ENCODE peak calls at places on chromosome 19, in six cellular contexts. One of them, this sample, is unnamed.

GRCh38 chr19:49896863-49897621 is at the start of gene IL4I1:
- DNase-seq in SK-N-SH: no peak
- DNase-seq in H1: no peak
- DNase-seq in HepG2: no peak
- DNase-seq in K562: no peak
- DNase-seq in GM12878: peak; percentile 96
- DNase-seq in this sample: peak; percentile 29

GRCh38 chr19:42985588-42985987 is 40.7 kb downstream of the PSG11 start:
- DNase-seq in GM12878: no peak
- DNase-seq in HepG2: no peak
- DNase-seq in SK-N-SH: no peak
- DNase-seq in K562: no peak
- DNase-seq in H1: no peak
- DNase-seq in this sample: no peak

GRCh38 chr19:20664917-20665781 is 3.8 kb upstream of the ZNF626 start:
- DNase-seq in HepG2: peak; percentile 22
- DNase-seq in K562: no peak
- DNase-seq in H1: no peak
- DNase-seq in GM12878: no peak
- DNase-seq in SK-N-SH: no peak
- DNase-seq in this sample: no peak

GRCh38 chr19:43620061-43621001 is 902 bp upstream of the ZNF428 start:
- DNase-seq in HepG2: no peak
- DNase-seq in SK-N-SH: no peak
- DNase-seq in K562: peak; percentile 62
- DNase-seq in GM12878: no peak
- DNase-seq in H1: no peak
- DNase-seq in this sample: no peak

GRCh38 chr19:35314858-35315470 is 14.0 kb upstream of the CD22 start:
- DNase-seq in H1: no peak
- DNase-seq in K562: no peak
- DNase-seq in HepG2: no peak
- DNase-seq in GM12878: no peak
- DNase-seq in SK-N-SH: no peak
- DNase-seq in this sample: no peak

GRCh38 chr19:5181331-5181730 is 159.3 kb downstream of the PTPRS start:
- DNase-seq in K562: no peak
- DNase-seq in HepG2: no peak
- DNase-seq in H1: no peak
- DNase-seq in GM12878: no peak
- DNase-seq in SK-N-SH: no peak
- DNase-seq in this sample: no peak

GRCh38 chr19:31144471-31144870 is 204.8 kb downstream of the TSHZ3 start:
- DNase-seq in SK-N-SH: no peak
- DNase-seq in H1: no peak
- DNase-seq in GM12878: no peak
- DNase-seq in K562: no peak
- DNase-seq in HepG2: no peak
- DNase-seq in this sample: no peak

GRCh38 chr19:13461536-13461935 is 44.7 kb downstream of the CACNA1A start:
- DNase-seq in K562: no peak
- DNase-seq in HepG2: no peak
- DNase-seq in GM12878: no peak
- DNase-seq in SK-N-SH: no peak
- DNase-seq in H1: no peak
- DNase-seq in this sample: no peak

GRCh38 chr19:9674669-9675357 is at the start of gene ZNF562:
- DNase-seq in SK-N-SH: peak; percentile 93
- DNase-seq in K562: peak; percentile 90
- DNase-seq in GM12878: peak; percentile 45
- DNase-seq in H1: peak; percentile 86
- DNase-seq in HepG2: peak; percentile 80
- DNase-seq in this sample: peak; percentile 90

GRCh38 chr19:56654151-56654550 is 11.2 kb downstream of the SMIM17 start:
- DNase-seq in SK-N-SH: no peak
- DNase-seq in GM12878: no peak
- DNase-seq in H1: no peak
- DNase-seq in HepG2: no peak
- DNase-seq in K562: no peak
- DNase-seq in this sample: no peak

GRCh38 chr19:58317481-58318072 is 9.2 kb upstream of the ZSCAN22 start:
- DNase-seq in SK-N-SH: no peak
- DNase-seq in GM12878: no peak
- DNase-seq in HepG2: no peak
- DNase-seq in H1: no peak
- DNase-seq in K562: peak; percentile 54
- DNase-seq in this sample: no peak

GRCh38 chr19:5124111-5124855 is 155.4 kb downstream of the KDM4B start:
- DNase-seq in HepG2: no peak
- DNase-seq in GM12878: no peak
- DNase-seq in K562: no peak
- DNase-seq in H1: no peak
- DNase-seq in SK-N-SH: no peak
- DNase-seq in this sample: no peak

GRCh38 chr19:16862826-16863405 is 25.9 kb upstream of the F2RL3 start:
- DNase-seq in SK-N-SH: no peak
- DNase-seq in HepG2: no peak
- DNase-seq in GM12878: no peak
- DNase-seq in H1: no peak
- DNase-seq in K562: no peak
- DNase-seq in this sample: peak; percentile 64

GRCh38 chr19:10760268-10760944 is 42.5 kb downstream of the DNM2 start:
- DNase-seq in HepG2: no peak
- DNase-seq in SK-N-SH: no peak
- DNase-seq in H1: no peak
- DNase-seq in K562: no peak
- DNase-seq in GM12878: no peak
- DNase-seq in this sample: no peak

GRCh38 chr19:34215666-34216038 is 38.7 kb upstream of the GARRE1 start:
- DNase-seq in SK-N-SH: no peak
- DNase-seq in K562: no peak
- DNase-seq in GM12878: no peak
- DNase-seq in H1: no peak
- DNase-seq in HepG2: no peak
- DNase-seq in this sample: no peak

GRCh38 chr19:10636304-10636972 is 11.1 kb downstream of the SLC44A2 start:
- DNase-seq in K562: no peak
- DNase-seq in SK-N-SH: peak; percentile 19
- DNase-seq in H1: no peak
- DNase-seq in GM12878: no peak
- DNase-seq in HepG2: no peak
- DNase-seq in this sample: no peak

GRCh38 chr19:44856438-44857083 is 10.5 kb downstream of the NECTIN2 start:
- DNase-seq in H1: no peak
- DNase-seq in GM12878: no peak
- DNase-seq in SK-N-SH: no peak
- DNase-seq in K562: peak; percentile 35
- DNase-seq in HepG2: peak; percentile 64
- DNase-seq in this sample: peak; percentile 36

GRCh38 chr19:16400911-16401675 is 70.7 kb downstream of the EPS15L1 start:
- DNase-seq in H1: no peak
- DNase-seq in GM12878: no peak
- DNase-seq in SK-N-SH: no peak
- DNase-seq in K562: no peak
- DNase-seq in HepG2: no peak
- DNase-seq in this sample: no peak

GRCh38 chr19:4939466-4939865 is 29.4 kb upstream of the KDM4B start:
- DNase-seq in SK-N-SH: no peak
- DNase-seq in HepG2: no peak
- DNase-seq in GM12878: no peak
- DNase-seq in K562: no peak
- DNase-seq in H1: no peak
- DNase-seq in this sample: no peak

GRCh38 chr19:29040951-29041350 is 172.0 kb downstream of the UQCRFS1 start:
- DNase-seq in K562: no peak
- DNase-seq in GM12878: no peak
- DNase-seq in HepG2: no peak
- DNase-seq in H1: peak; percentile 9
- DNase-seq in SK-N-SH: no peak
- DNase-seq in this sample: no peak

GRCh38 chr19:632228-633067 is 889 bp downstream of the POLRMT start:
- DNase-seq in K562: peak; percentile 71
- DNase-seq in SK-N-SH: peak; percentile 68
- DNase-seq in HepG2: peak; percentile 67
- DNase-seq in GM12878: no peak
- DNase-seq in H1: no peak
- DNase-seq in this sample: peak; percentile 69

GRCh38 chr19:50697414-50698124 is 22.0 kb downstream of the SHANK1 start:
- DNase-seq in SK-N-SH: no peak
- DNase-seq in K562: no peak
- DNase-seq in HepG2: no peak
- DNase-seq in H1: no peak
- DNase-seq in GM12878: no peak
- DNase-seq in this sample: no peak

GRCh38 chr19:19050731-19051130 is 13.1 kb upstream of the SLC25A42 start:
- DNase-seq in HepG2: no peak
- DNase-seq in SK-N-SH: no peak
- DNase-seq in K562: no peak
- DNase-seq in H1: no peak
- DNase-seq in GM12878: no peak
- DNase-seq in this sample: no peak

GRCh38 chr19:58380037-58380735 is 644 bp downstream of the ZNF837 start:
- DNase-seq in GM12878: no peak
- DNase-seq in SK-N-SH: no peak
- DNase-seq in K562: no peak
- DNase-seq in H1: no peak
- DNase-seq in HepG2: peak; percentile 83
- DNase-seq in this sample: no peak

GRCh38 chr19:10961073-10961762 is 388 bp downstream of the SMARCA4 start:
- DNase-seq in K562: peak; percentile 44
- DNase-seq in HepG2: no peak
- DNase-seq in H1: no peak
- DNase-seq in GM12878: no peak
- DNase-seq in SK-N-SH: peak; percentile 90
- DNase-seq in this sample: peak; percentile 61

GRCh38 chr19:14570864-14571527 is 870 bp downstream of the NDUFB7 start:
- DNase-seq in K562: no peak
- DNase-seq in SK-N-SH: no peak
- DNase-seq in HepG2: no peak
- DNase-seq in H1: no peak
- DNase-seq in GM12878: no peak
- DNase-seq in this sample: no peak
- H3K27ac ChIP-seq in K562: peak overlapping the region; percentile 80
- H3K27ac ChIP-seq in SK-N-SH: no peak overlapping the region
- H3K27ac ChIP-seq in HepG2: peak overlapping the region; percentile 54
- H3K27ac ChIP-seq in H1: no peak overlapping the region
- H3K27ac ChIP-seq in GM12878: peak overlapping the region; percentile 93
- H3K27ac ChIP-seq in this sample: peak overlapping the region; percentile 93

DNA sequence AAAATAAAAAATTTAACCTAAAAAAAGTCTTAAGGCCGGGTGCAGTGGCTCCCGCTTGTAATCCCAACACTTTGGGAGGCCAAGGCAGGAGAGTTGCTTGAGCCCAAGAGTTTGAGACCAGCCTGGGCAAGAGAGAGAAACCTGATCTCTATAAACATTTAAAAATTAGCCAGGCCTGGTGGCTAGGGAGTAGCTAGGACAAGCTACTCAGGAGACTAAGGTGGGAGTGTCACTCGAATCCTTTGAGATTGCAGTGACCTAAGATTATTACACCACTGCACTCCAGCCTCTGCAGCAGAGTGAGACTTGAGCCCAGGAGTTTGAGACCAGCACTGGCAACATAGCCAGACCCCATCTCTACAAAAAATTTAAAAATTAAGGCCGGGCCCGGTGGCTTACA is 1.1 kb downstream of the CCDC97 start:
- DNase-seq in HepG2: no peak
- DNase-seq in GM12878: no peak
- DNase-seq in K562: no peak
- DNase-seq in SK-N-SH: no peak
- DNase-seq in H1: no peak
- DNase-seq in this sample: no peak
- H3K4me3 ChIP-seq in HepG2: peak overlapping the region; percentile 90
- H3K4me3 ChIP-seq in GM12878: peak overlapping the region; percentile 98
- H3K4me3 ChIP-seq in K562: peak overlapping the region; percentile 67
- H3K4me3 ChIP-seq in SK-N-SH: peak overlapping the region; percentile 69
- H3K4me3 ChIP-seq in H1: peak overlapping the region; percentile 64
- H3K4me3 ChIP-seq in this sample: peak overlapping the region; percentile 67

GRCh38 chr19:39430675-39431593 is 4.8 kb downstream of the RPS16 start:
- DNase-seq in HepG2: peak; percentile 71
- DNase-seq in K562: peak; percentile 70
- DNase-seq in GM12878: no peak
- DNase-seq in SK-N-SH: no peak
- DNase-seq in H1: no peak
- DNase-seq in this sample: peak; percentile 74
- TF ChIP-seq GABPA in HepG2: no peak
- TF ChIP-seq GABPA in K562: peak; percentile 62
- TF ChIP-seq GABPA in GM12878: peak; percentile 61
- TF ChIP-seq GABPA in SK-N-SH: peak; percentile 12
- TF ChIP-seq GABPA in H1: no peak
- TF ChIP-seq GABPA in this sample: no peak

DNA sequence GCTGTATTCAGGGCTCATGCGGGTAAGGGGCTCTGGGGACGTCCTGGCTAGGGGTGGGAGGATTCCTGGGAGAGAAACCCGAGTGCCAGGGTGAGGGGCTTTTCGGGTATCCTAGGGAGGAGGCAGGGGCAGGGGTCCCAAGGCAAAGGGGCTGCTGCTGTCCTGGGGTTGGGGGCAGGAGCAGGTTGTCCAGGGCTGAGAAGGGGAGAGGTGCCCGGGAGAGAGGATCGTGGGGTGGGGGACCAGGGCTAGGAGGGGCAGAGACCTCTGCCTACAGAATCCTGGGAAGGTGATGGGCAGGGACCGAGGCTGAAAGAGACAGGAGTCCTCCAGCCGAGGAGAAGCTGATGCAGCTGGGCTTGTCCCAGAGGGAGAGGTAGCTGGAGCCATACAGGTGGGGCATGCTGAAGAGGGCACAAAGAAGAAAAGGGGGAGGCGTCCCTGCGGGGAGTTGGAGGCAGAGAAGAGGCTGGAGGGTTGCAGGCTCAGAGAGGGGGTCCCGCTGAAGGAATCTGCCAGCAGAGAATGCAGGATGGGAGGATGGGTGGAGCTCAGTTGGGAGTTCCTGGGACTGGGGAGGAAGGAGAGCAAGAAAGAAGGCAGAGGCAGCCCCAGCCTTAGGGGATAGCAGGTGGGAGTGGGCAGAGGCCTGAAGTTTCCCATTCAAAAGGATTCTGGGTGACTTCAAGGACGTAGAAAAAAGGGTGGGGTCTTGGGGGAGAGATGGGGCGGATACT is 569 bp downstream of the CYP2S1 start:
- DNase-seq in K562: no peak
- DNase-seq in H1: no peak
- DNase-seq in GM12878: no peak
- DNase-seq in HepG2: no peak
- DNase-seq in SK-N-SH: no peak
- DNase-seq in this sample: no peak
- H3K27ac ChIP-seq in K562: no peak overlapping the region
- H3K27ac ChIP-seq in H1: peak overlapping the region; percentile 48
- H3K27ac ChIP-seq in GM12878: no peak overlapping the region
- H3K27ac ChIP-seq in HepG2: no peak overlapping the region
- H3K27ac ChIP-seq in SK-N-SH: no peak overlapping the region
- H3K27ac ChIP-seq in this sample: no peak overlapping the region